ENCODE peak calls at places on chromosomes 16 and 17, in ten cellular contexts. J is heart left ventricle; Z is upper lobe of right lung; K is fibroblast of lung; H is psoas muscle; N is CD4-positive, alpha-beta memory T cell; F is adrenal gland; G is small intestine; R is left lung; V is stomach. L is an unnamed sample. For H3K4me1, the result is how much of the 10 kb centered on the place peaks cover.

GRCh38 chr17:76102944-76103273 is 678 bp downstream of the EXOC7 start:
- DNase-seq in J (no peak), Z (no peak), K (no peak), H (no peak), N (no peak), F (no peak), G (peak), R (no peak), V (no peak), L (no peak)

GRCh38 chr16:31476305-31477219 is 4.6 kb downstream of the TGFB1I1 start:
- DNase-seq in J (peak), Z (peak), K (no peak), H (peak), N (peak), F (peak), G (peak), R (peak), V (peak), L (peak)

GRCh38 chr16:65079549-65079948 is 42.3 kb downstream of the CDH11 start:
- DNase-seq in J (no peak), Z (no peak), K (no peak), H (no peak), N (no peak), F (no peak), G (no peak), R (no peak), V (no peak), L (no peak)

GRCh38 chr16:70577256-70577698 is 53.7 kb downstream of the SF3B3 start:
- DNase-seq in J (no peak), Z (no peak), K (peak), H (no peak), N (no peak), F (peak), G (no peak), R (peak), V (no peak), L (no peak)

GRCh38 chr17:40552806-40553693 is 12.2 kb downstream of the CCR7 start:
- DNase-seq in J (peak), Z (peak), K (peak), H (peak), N (peak), F (peak), G (no peak), R (no peak), V (peak), L (no peak)

GRCh38 chr17:51120357-51120738 is 320 bp downstream of the SPAG9 start:
- DNase-seq in J (peak), Z (no peak), K (peak), H (no peak), N (peak), F (peak), G (peak), R (no peak), V (peak), L (peak)

GRCh38 chr16:48546774-48547173 is 63.2 kb downstream of the N4BP1 start:
- DNase-seq in J (no peak), Z (no peak), K (no peak), H (no peak), N (no peak), F (no peak), G (peak), R (no peak), V (peak), L (no peak)

GRCh38 chr17:40550608-40551007 is 14.7 kb downstream of the CCR7 start:
- DNase-seq in J (no peak), Z (peak), K (peak), H (peak), N (peak), F (peak), G (no peak), R (no peak), V (peak), L (no peak)

GRCh38 chr16:19135896-19136438 is 22.2 kb downstream of the ITPRIPL2 start:
- DNase-seq in J (peak), Z (no peak), K (no peak), H (peak), N (no peak), F (no peak), G (peak), R (peak), V (peak), L (no peak)

GRCh38 chr17:72976971-72977767 is 115.3 kb downstream of the SLC39A11 start:
- DNase-seq in J (peak), Z (no peak), K (peak), H (peak), N (no peak), F (peak), G (peak), R (peak), V (peak), L (no peak)

GRCh38 chr17:53101706-53102105 is 721.0 kb upstream of the KIF2B start:
- DNase-seq in J (no peak), Z (no peak), K (no peak), H (no peak), N (no peak), F (no peak), G (no peak), R (no peak), V (no peak), L (no peak)

GRCh38 chr16:68915561-68915960 is 72.2 kb downstream of the TANGO6 start:
- DNase-seq in J (no peak), Z (no peak), K (no peak), H (no peak), N (no peak), F (no peak), G (no peak), R (no peak), V (no peak), L (no peak)

GRCh38 chr16:78789556-78789955 is 690.1 kb downstream of the WWOX start:
- DNase-seq in J (no peak), Z (no peak), K (no peak), H (no peak), N (no peak), F (no peak), G (no peak), R (no peak), V (no peak), L (no peak)

GRCh38 chr16:870856-871561 is 70.5 kb upstream of the GNG13 start:
- DNase-seq in J (no peak), Z (no peak), K (no peak), H (peak), N (no peak), F (no peak), G (no peak), R (no peak), V (no peak), L (no peak)

GRCh38 chr16:868386-868755 is 67.8 kb upstream of the GNG13 start:
- DNase-seq in J (no peak), Z (no peak), K (no peak), H (peak), N (no peak), F (no peak), G (no peak), R (no peak), V (no peak), L (no peak)

GRCh38 chr16:868846-869822 is 68.6 kb upstream of the GNG13 start:
- DNase-seq in J (no peak), Z (no peak), K (no peak), H (peak), N (no peak), F (no peak), G (no peak), R (no peak), V (no peak), L (no peak)

GRCh38 chr16:871562-872330 is 71.2 kb upstream of the GNG13 start:
- DNase-seq in J (no peak), Z (no peak), K (no peak), H (peak), N (no peak), F (no peak), G (no peak), R (no peak), V (no peak), L (no peak)

GRCh38 chr16:869823-870641 is 69.5 kb upstream of the GNG13 start:
- DNase-seq in J (no peak), Z (no peak), K (no peak), H (peak), N (no peak), F (no peak), G (no peak), R (no peak), V (no peak), L (no peak)
- H3K4me1 ChIP-seq in J (under half), Z (under half), K (under half), H (under half), N (under half), F (under half), G (under half), R (under half), V (under half), L (under half)

GRCh38 chr17:7558544-7559306 is at the start of gene TNFSF13:
- DNase-seq in J (no peak), Z (peak), K (no peak), H (peak), N (no peak), F (peak), G (peak), R (peak), V (peak), L (no peak)
- H3K4me3 ChIP-seq in J (peak), Z (peak), K (no peak), H (peak), N (no peak), F (peak), G (peak), R (peak), V (peak), L (no peak)

GRCh38 chr17:57535652-57536018 is 209.5 kb downstream of the CCDC182 start:
- DNase-seq in J (no peak), Z (no peak), K (no peak), H (no peak), N (no peak), F (no peak), G (peak), R (no peak), V (no peak), L (no peak)

GRCh38 chr17:57537524-57538410 is 207.3 kb downstream of the CCDC182 start:
- DNase-seq in J (no peak), Z (no peak), K (no peak), H (no peak), N (no peak), F (no peak), G (no peak), R (no peak), V (no peak), L (no peak)

GRCh38 chr17:57534863-57535651 is 210.0 kb downstream of the CCDC182 start:
- DNase-seq in J (no peak), Z (no peak), K (no peak), H (no peak), N (no peak), F (peak), G (peak), R (no peak), V (no peak), L (no peak)

GRCh38 chr17:57536789-57537523 is 208.1 kb downstream of the CCDC182 start:
- DNase-seq in J (no peak), Z (no peak), K (no peak), H (no peak), N (no peak), F (no peak), G (no peak), R (no peak), V (no peak), L (no peak)

GRCh38 chr17:57536289-57536688 is 208.8 kb downstream of the CCDC182 start:
- DNase-seq in J (no peak), Z (no peak), K (no peak), H (no peak), N (no peak), F (no peak), G (no peak), R (no peak), V (no peak), L (no peak)
- H3K4me1 ChIP-seq in J (under half), Z (under half), K (under half), H (under half), N (under half), F (half or more), G (under half), R (under half), V (under half), L (under half)

GRCh38 chr16:2692948-2693651 is 10.8 kb downstream of the KCTD5 start:
- DNase-seq in J (no peak), Z (no peak), K (peak), H (peak), N (no peak), F (no peak), G (no peak), R (no peak), V (peak), L (no peak)
- H3K4me3 ChIP-seq in J (peak), Z (no peak), K (no peak), H (peak), N (no peak), F (no peak), G (no peak), R (no peak), V (no peak), L (no peak)

GRCh38 chr17:81058263-81058871 is 23.4 kb downstream of the BAIAP2 start:
- DNase-seq in J (no peak), Z (no peak), K (no peak), H (no peak), N (no peak), F (no peak), G (no peak), R (no peak), V (no peak), L (no peak)

GRCh38 chr17:81057079-81057730 is 22.3 kb downstream of the BAIAP2 start:
- DNase-seq in J (no peak), Z (peak), K (no peak), H (peak), N (no peak), F (peak), G (peak), R (peak), V (peak), L (no peak)

GRCh38 chr17:81054881-81055370 is 20.0 kb downstream of the BAIAP2 start:
- DNase-seq in J (no peak), Z (no peak), K (no peak), H (no peak), N (no peak), F (no peak), G (no peak), R (no peak), V (no peak), L (no peak)

GRCh38 chr17:81057777-81058176 is 22.8 kb downstream of the BAIAP2 start:
- DNase-seq in J (no peak), Z (no peak), K (no peak), H (no peak), N (no peak), F (no peak), G (no peak), R (no peak), V (no peak), L (no peak)

GRCh38 chr17:81056352-81056751 is 21.4 kb downstream of the BAIAP2 start:
- DNase-seq in J (no peak), Z (no peak), K (no peak), H (no peak), N (no peak), F (no peak), G (no peak), R (no peak), V (no peak), L (no peak)
- H3K4me1 ChIP-seq in J (under half), Z (under half), K (under half), H (under half), N (under half), F (under half), G (under half), R (under half), V (half or more), L (under half)

GRCh38 chr16:1156111-1156982 is 3.4 kb downstream of the CACNA1H start:
- DNase-seq in J (no peak), Z (no peak), K (no peak), H (no peak), N (no peak), F (no peak), G (no peak), R (no peak), V (no peak), L (no peak)
- H3K4me3 ChIP-seq in J (no peak), Z (no peak), K (no peak), H (peak), N (no peak), F (no peak), G (no peak), R (no peak), V (peak), L (no peak)

GRCh38 chr17:59342681-59343127 is 11.2 kb downstream of the YPEL2 start:
- DNase-seq in J (no peak), Z (no peak), K (no peak), H (no peak), N (no peak), F (no peak), G (no peak), R (no peak), V (no peak), L (no peak)

GRCh38 chr17:59346876-59347407 is 15.5 kb downstream of the YPEL2 start:
- DNase-seq in J (no peak), Z (no peak), K (no peak), H (no peak), N (no peak), F (no peak), G (no peak), R (no peak), V (no peak), L (no peak)

GRCh38 chr17:59346341-59346740 is 14.9 kb downstream of the YPEL2 start:
- DNase-seq in J (no peak), Z (no peak), K (no peak), H (no peak), N (no peak), F (no peak), G (no peak), R (no peak), V (no peak), L (no peak)

GRCh38 chr17:59347975-59348391 is 16.5 kb downstream of the YPEL2 start:
- DNase-seq in J (no peak), Z (no peak), K (no peak), H (no peak), N (no peak), F (no peak), G (no peak), R (no peak), V (no peak), L (no peak)

GRCh38 chr17:59345476-59345875 is 14.0 kb downstream of the YPEL2 start:
- DNase-seq in J (no peak), Z (no peak), K (peak), H (no peak), N (no peak), F (no peak), G (no peak), R (no peak), V (no peak), L (no peak)
- H3K4me1 ChIP-seq in J (half or more), Z (under half), K (under half), H (half or more), N (under half), F (under half), G (under half), R (under half), V (half or more), L (under half)